ENCODE peak calls at places on chromosome 21, in ten cellular contexts. N is esophagus squamous epithelium, L is astrocyte, A is heart right ventricle, C is tibial artery, K is body of pancreas, X is breast epithelium, U is colonic mucosa, B is heart left ventricle, J is ascending aorta. V is an unnamed sample.

GRCh38 chr21:37631319-37632117 is 264.9 kb downstream of the DYRK1A start:
- DNase-seq in N (no peak), L (no peak), A (no peak), C (no peak), K (peak; percentile 53), X (no peak), U (no peak), B (no peak), J (no peak), V (no peak)

GRCh38 chr21:29072873-29073221 is 601 bp downstream of the CCT8 start:
- DNase-seq in N (no peak), L (peak; percentile 34), A (no peak), C (no peak), K (no peak), X (no peak), U (no peak), B (no peak), J (no peak), V (no peak)

GRCh38 chr21:33885158-33885514 is 30.5 kb downstream of the ATP5PO start:
- DNase-seq in N (no peak), L (no peak), A (no peak), C (no peak), K (no peak), X (no peak), U (no peak), B (no peak), J (no peak), V (no peak)

GRCh38 chr21:28523367-28523766 is 469.3 kb downstream of the LTN1 start:
- DNase-seq in N (no peak), L (no peak), A (no peak), C (no peak), K (no peak), X (no peak), U (no peak), B (no peak), J (no peak), V (no peak)

GRCh38 chr21:38388219-38388618 is 110.1 kb downstream of the ERG start:
- DNase-seq in N (no peak), L (peak; percentile 30), A (no peak), C (no peak), K (no peak), X (no peak), U (no peak), B (no peak), J (no peak), V (no peak)

GRCh38 chr21:32241434-32241785 is 37.4 kb downstream of the MIS18A start:
- DNase-seq in N (no peak), L (no peak), A (no peak), C (no peak), K (no peak), X (no peak), U (no peak), B (no peak), J (no peak), V (no peak)

GRCh38 chr21:36973986-36974850 is 7.7 kb upstream of the HLCS start:
- DNase-seq in N (no peak), L (no peak), A (no peak), C (no peak), K (no peak), X (no peak), U (no peak), B (no peak), J (no peak), V (no peak)

GRCh38 chr21:15190837-15191236 is 126.0 kb upstream of the NRIP1 start:
- DNase-seq in N (no peak), L (no peak), A (no peak), C (no peak), K (no peak), X (no peak), U (no peak), B (no peak), J (no peak), V (no peak)

GRCh38 chr21:33543505-33544129 is 779 bp downstream of the SON start:
- DNase-seq in N (no peak), L (no peak), A (peak; percentile 72), C (peak; percentile 65), K (peak; percentile 60), X (peak; percentile 71), U (peak; percentile 81), B (peak; percentile 80), J (no peak), V (peak; percentile 81)

GRCh38 chr21:20644552-20644951 is 353.7 kb upstream of the NCAM2 start:
- DNase-seq in N (no peak), L (no peak), A (no peak), C (no peak), K (no peak), X (no peak), U (no peak), B (no peak), J (no peak), V (no peak)

GRCh38 chr21:42554251-42554937 is 40.7 kb downstream of the SLC37A1 start:
- DNase-seq in N (no peak), L (no peak), A (no peak), C (peak; percentile 9), K (peak; percentile 13), X (peak; percentile 37), U (no peak), B (peak; percentile 35), J (no peak), V (peak; percentile 50)

GRCh38 chr21:21997390-21998333 is 999.5 kb downstream of the NCAM2 start:
- DNase-seq in N (no peak), L (no peak), A (no peak), C (no peak), K (no peak), X (no peak), U (no peak), B (no peak), J (no peak), V (no peak)

GRCh38 chr21:42827588-42827987 is 51.8 kb downstream of the WDR4 start:
- DNase-seq in N (no peak), L (no peak), A (no peak), C (no peak), K (no peak), X (no peak), U (no peak), B (no peak), J (no peak), V (no peak)

GRCh38 chr21:42096593-42096992 is 25.5 kb downstream of the UMODL1 start:
- DNase-seq in N (no peak), L (no peak), A (no peak), C (no peak), K (no peak), X (no peak), U (no peak), B (no peak), J (no peak), V (no peak)

GRCh38 chr21:31623664-31624063 is 35.8 kb upstream of the SOD1 start:
- DNase-seq in N (no peak), L (no peak), A (no peak), C (no peak), K (no peak), X (no peak), U (no peak), B (no peak), J (no peak), V (no peak)

GRCh38 chr21:36630485-36631206 is 68.3 kb upstream of the SIM2 start:
- DNase-seq in N (no peak), L (no peak), A (peak; percentile 39), C (peak; percentile 33), K (peak; percentile 66), X (peak; percentile 67), U (peak; percentile 73), B (no peak), J (no peak), V (no peak)

GRCh38 chr21:28699591-28700259 is 293.0 kb downstream of the LTN1 start:
- DNase-seq in N (no peak), L (no peak), A (no peak), C (no peak), K (no peak), X (no peak), U (no peak), B (no peak), J (no peak), V (no peak)

GRCh38 chr21:42367379-42368165 is 1.2 kb upstream of the TFF1 start:
- DNase-seq in N (no peak), L (no peak), A (no peak), C (no peak), K (no peak), X (no peak), U (no peak), B (no peak), J (no peak), V (no peak)

DNA sequence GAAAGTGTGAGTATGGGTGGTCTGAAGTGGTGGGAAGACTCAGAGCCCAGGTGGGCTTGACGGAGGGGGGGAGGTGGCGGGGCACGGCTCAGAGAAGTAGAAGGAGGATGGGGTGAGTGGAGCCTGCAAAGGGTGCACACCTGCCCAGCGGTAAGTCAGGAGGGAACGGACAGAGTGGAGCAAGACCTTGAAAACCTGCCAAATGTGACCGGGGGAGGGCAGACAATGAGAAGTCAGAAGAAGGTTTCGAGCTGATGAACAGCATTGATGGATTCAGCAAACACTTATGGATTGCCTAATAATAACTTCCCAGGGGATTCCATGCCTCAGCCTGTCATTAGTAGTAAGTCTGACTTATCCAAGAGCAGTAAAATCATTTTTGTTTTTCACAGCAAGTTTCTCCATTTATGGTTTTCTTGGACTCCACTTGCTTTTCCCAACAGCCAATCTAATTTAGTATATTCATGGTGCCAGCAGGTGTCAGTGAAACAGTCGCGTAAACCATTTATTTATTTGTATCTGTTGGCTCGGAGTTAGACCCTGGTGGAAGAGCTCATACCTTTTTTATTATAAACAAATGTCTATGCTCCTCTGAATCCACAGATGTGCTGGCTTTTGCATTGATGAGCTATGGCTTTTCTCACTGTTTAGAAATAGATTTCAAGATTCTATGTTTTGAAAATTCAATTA is 279.1 kb downstream of the PCP4 start:
- DNase-seq in N (no peak), L (no peak), A (no peak), C (no peak), K (no peak), X (no peak), U (no peak), B (no peak), J (no peak), V (no peak)
- TF ChIP-seq CTCF in N (no peak), L (no peak), A (no peak), C (no peak), K (no peak), X (no peak), U (no peak), B (no peak), J (no peak), V (no peak)

GRCh38 chr21:26783801-26784200 is 61.4 kb downstream of the ADAMTS1 start:
- DNase-seq in N (no peak), L (no peak), A (no peak), C (no peak), K (no peak), X (no peak), U (no peak), B (no peak), J (no peak), V (no peak)
- H3K27ac ChIP-seq in N (peak overlapping the region; percentile 69), L (no peak overlapping the region), A (peak overlapping the region; percentile 14), C (peak overlapping the region; percentile 68), K (peak overlapping the region; percentile 7), X (no peak overlapping the region), U (no peak overlapping the region), B (peak overlapping the region; percentile 41), J (peak overlapping the region; percentile 85), V (peak overlapping the region; percentile 68)

GRCh38 chr21:45588861-45589491 is 46.7 kb upstream of the SLC19A1 start:
- DNase-seq in N (no peak), L (no peak), A (no peak), C (no peak), K (no peak), X (no peak), U (no peak), B (no peak), J (no peak), V (no peak)
- H3K9me3 ChIP-seq in N (peaks cover 11% of the 10 kb centered on the region), L (peaks cover 9% of the 10 kb centered on the region), A (peaks cover 18% of the 10 kb centered on the region), C (peaks cover 24% of the 10 kb centered on the region), K (peaks cover 6% of the 10 kb centered on the region), X (peaks cover 27% of the 10 kb centered on the region), U (no peaks in the 10 kb centered on the region), B (peaks cover 26% of the 10 kb centered on the region), J (peaks cover 18% of the 10 kb centered on the region), V (peaks cover 13% of the 10 kb centered on the region)

GRCh38 chr21:41068411-41069304 is 99.3 kb upstream of the BACE2 start:
- DNase-seq in N (no peak), L (peak; percentile 36), A (peak; percentile 85), C (peak; percentile 75), K (peak; percentile 83), X (peak; percentile 73), U (peak; percentile 72), B (peak; percentile 87), J (no peak), V (peak; percentile 88)
- TF ChIP-seq CTCF in N (peak; percentile 81), L (peak; percentile 65), A (peak; percentile 91), C (peak; percentile 58), K (peak; percentile 83), X (peak; percentile 78), U (peak; percentile 81), B (peak; percentile 93), J (peak; percentile 72), V (peak; percentile 65)